ENCODE peak calls at places on chromosome 22, in four cellular contexts. H is A549, T is HepG2, X is K562. R is an unnamed sample.
A peak's percentile ranks its signal among the peaks of the same experiment; 100 is the strongest.

GRCh38 chr22:17481424-17481823 is 81.9 kb upstream of the SLC25A18 start:
- DNase-seq in H (no peak), T (no peak), X (no peak), R (no peak)

GRCh38 chr22:40665312-40665711 is 14.0 kb upstream of the MCHR1 start:
- DNase-seq in H (no peak), T (no peak), X (no peak), R (peak; percentile 85)

GRCh38 chr22:17930455-17931313 is 93.7 kb downstream of the MICAL3 start:
- DNase-seq in H (no peak), T (peak; percentile 72), X (no peak), R (no peak)

GRCh38 chr22:47558828-47559700 is 796.6 kb downstream of the TBC1D22A start:
- DNase-seq in H (no peak), T (no peak), X (no peak), R (no peak)

GRCh38 chr22:49749227-49749626 is 78.4 kb downstream of the BRD1 start:
- DNase-seq in H (no peak), T (no peak), X (peak; percentile 2), R (no peak)

GRCh38 chr22:35629406-35630234 is 12.5 kb upstream of the MB start:
- DNase-seq in H (peak; percentile 84), T (no peak), X (peak; percentile 37), R (peak; percentile 98)

GRCh38 chr22:19843857-19844422 is 10.7 kb downstream of the GNB1L start:
- DNase-seq in H (no peak), T (no peak), X (peak; percentile 21), R (no peak)

GRCh38 chr22:49953027-49953679 is 7.4 kb upstream of the PIM3 start:
- DNase-seq in H (no peak), T (no peak), X (no peak), R (no peak)

GRCh38 chr22:40721266-40721665 is 42.0 kb downstream of the MCHR1 start:
- DNase-seq in H (no peak), T (peak; percentile 40), X (no peak), R (peak; percentile 71)

GRCh38 chr22:42452916-42453315 is 20.7 kb upstream of the NFAM1 start:
- DNase-seq in H (no peak), T (no peak), X (no peak), R (no peak)
- TF ChIP-seq MAZ in H (no peak), T (no peak), X (no peak), R (no peak)

GRCh38 chr22:24496661-24497060 is 1.5 kb downstream of the UPB1 start:
- DNase-seq in H (no peak), T (no peak), X (no peak), R (no peak)

GRCh38 chr22:24496234-24496633 is 1.1 kb downstream of the UPB1 start:
- DNase-seq in H (no peak), T (no peak), X (no peak), R (no peak)

GRCh38 chr22:24499706-24500105 is 4.6 kb downstream of the UPB1 start:
- DNase-seq in H (no peak), T (no peak), X (no peak), R (no peak)

GRCh38 chr22:24498826-24499225 is 3.7 kb downstream of the UPB1 start:
- DNase-seq in H (no peak), T (no peak), X (no peak), R (no peak)

GRCh38 chr22:24497879-24498278 is 2.7 kb downstream of the UPB1 start:
- DNase-seq in H (no peak), T (no peak), X (no peak), R (no peak)
- TF ChIP-seq MAZ in H (no peak), T (no peak), X (no peak), R (no peak)

GRCh38 chr22:43830931-43831560 is 18.9 kb upstream of the EFCAB6 start:
- DNase-seq in H (no peak), T (no peak), X (no peak), R (no peak)

GRCh38 chr22:43831561-43832392 is 19.7 kb upstream of the EFCAB6 start:
- DNase-seq in H (no peak), T (no peak), X (no peak), R (no peak)

GRCh38 chr22:43829904-43830851 is 18.1 kb upstream of the EFCAB6 start:
- DNase-seq in H (no peak), T (no peak), X (no peak), R (peak; percentile 54)

GRCh38 chr22:43833286-43834240 is 21.5 kb upstream of the EFCAB6 start:
- DNase-seq in H (no peak), T (no peak), X (no peak), R (no peak)

GRCh38 chr22:43832393-43833265 is 20.5 kb upstream of the EFCAB6 start:
- DNase-seq in H (no peak), T (no peak), X (no peak), R (no peak)
- TF ChIP-seq MAZ in H (no peak), T (no peak), X (no peak), R (no peak)

GRCh38 chr22:30392661-30393321 is 4.0 kb upstream of the SEC14L2 start:
- DNase-seq in H (no peak), T (no peak), X (no peak), R (no peak)
- TF ChIP-seq MAZ in H (no peak), T (no peak), X (no peak), R (no peak)

GRCh38 chr22:46061431-46062231 is 84.7 kb upstream of the WNT7B start:
- DNase-seq in H (no peak), T (peak; percentile 9), X (no peak), R (no peak)

GRCh38 chr22:46062971-46063631 is 86.1 kb upstream of the WNT7B start:
- DNase-seq in H (no peak), T (no peak), X (no peak), R (no peak)

GRCh38 chr22:46062232-46062615 is 85.3 kb upstream of the WNT7B start:
- DNase-seq in H (no peak), T (no peak), X (no peak), R (no peak)

GRCh38 chr22:46060292-46061123 is 83.5 kb upstream of the WNT7B start:
- DNase-seq in H (no peak), T (no peak), X (no peak), R (no peak)

GRCh38 chr22:46061124-46061410 is 84.1 kb upstream of the WNT7B start:
- DNase-seq in H (no peak), T (no peak), X (no peak), R (no peak)
- TF ChIP-seq MAZ in H (no peak), T (no peak), X (no peak), R (no peak)

DNA sequence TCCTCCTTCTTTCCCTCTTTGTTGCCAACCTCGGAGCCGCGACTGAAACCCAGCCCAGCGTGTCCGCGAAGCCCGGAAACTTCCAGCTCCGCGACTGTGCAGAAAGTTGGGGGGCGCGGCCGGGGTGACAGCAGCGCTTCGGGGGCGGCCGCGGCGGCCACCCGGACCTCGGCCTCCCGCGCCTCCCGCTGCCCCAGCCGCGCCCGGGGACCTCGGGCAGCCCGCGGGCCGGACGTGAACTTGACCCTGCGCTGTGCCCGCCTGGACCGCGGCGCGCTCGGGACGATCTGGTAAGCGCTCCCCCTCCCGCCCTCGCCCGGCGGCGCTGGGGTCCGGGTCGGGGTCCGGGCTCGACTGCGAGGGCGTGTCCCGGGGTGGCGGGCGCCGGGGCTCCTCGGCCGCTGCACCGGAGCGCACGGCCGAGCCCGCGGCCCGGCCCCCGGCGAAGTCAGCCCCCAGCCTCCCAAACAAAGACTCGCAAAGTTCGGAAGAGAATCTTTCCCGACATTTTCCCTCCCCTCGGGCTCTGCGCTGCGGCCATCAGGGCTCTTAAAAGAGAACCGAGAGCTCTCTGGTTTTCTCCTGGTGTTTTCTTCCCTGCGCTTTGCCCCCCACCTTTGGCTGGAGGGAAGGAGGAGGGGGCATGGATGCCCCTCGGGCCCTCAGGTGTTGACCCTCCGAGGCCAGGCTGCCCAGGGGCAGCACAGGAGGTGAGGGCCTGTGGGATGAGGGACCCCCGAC is 67.9 kb upstream of the WNT7B start:
- DNase-seq in H (no peak), T (no peak), X (no peak), R (no peak)
- TF ChIP-seq MAZ in H (no peak), T (no peak), X (no peak), R (no peak)

R was measured in IMR-90.